ENCODE peak calls at places on chromosomes 16 and 17, in six cellular contexts. One of them, this sample, is unnamed.

GRCh38 chr16:66115373-66115772 is 251.1 kb upstream of the CDH5 start:
- DNase-seq in upper lobe of right lung: no peak
- DNase-seq in GM19239: no peak
- DNase-seq in cardiac muscle cell: no peak
- DNase-seq in activated naive CD4-positive, alpha-beta T cell: no peak
- DNase-seq in astrocyte of the spinal cord: no peak
- DNase-seq in this sample: no peak

GRCh38 chr17:15112881-15113617 is 152.1 kb downstream of the PMP22 start:
- DNase-seq in cardiac muscle cell: no peak
- DNase-seq in GM19239: no peak
- DNase-seq in activated naive CD4-positive, alpha-beta T cell: no peak
- DNase-seq in upper lobe of right lung: no peak
- DNase-seq in astrocyte of the spinal cord: no peak
- DNase-seq in this sample: no peak

GRCh38 chr16:51062039-51062438 is 89.0 kb downstream of the SALL1 start:
- DNase-seq in activated naive CD4-positive, alpha-beta T cell: no peak
- DNase-seq in astrocyte of the spinal cord: no peak
- DNase-seq in cardiac muscle cell: no peak
- DNase-seq in upper lobe of right lung: no peak
- DNase-seq in GM19239: no peak
- DNase-seq in this sample: no peak

GRCh38 chr17:75365009-75365930 is 40.2 kb downstream of the GRB2 start:
- DNase-seq in GM19239: no peak
- DNase-seq in cardiac muscle cell: no peak
- DNase-seq in upper lobe of right lung: no peak
- DNase-seq in activated naive CD4-positive, alpha-beta T cell: no peak
- DNase-seq in astrocyte of the spinal cord: no peak
- DNase-seq in this sample: no peak

GRCh38 chr17:16953347-16953746 is 18.6 kb downstream of the TNFRSF13B start:
- DNase-seq in GM19239: no peak
- DNase-seq in astrocyte of the spinal cord: no peak
- DNase-seq in upper lobe of right lung: no peak
- DNase-seq in cardiac muscle cell: no peak
- DNase-seq in activated naive CD4-positive, alpha-beta T cell: no peak
- DNase-seq in this sample: no peak

GRCh38 chr16:30526137-30526822 is at the start of gene ZNF768:
- DNase-seq in cardiac muscle cell: peak
- DNase-seq in upper lobe of right lung: peak
- DNase-seq in GM19239: peak
- DNase-seq in activated naive CD4-positive, alpha-beta T cell: no peak
- DNase-seq in astrocyte of the spinal cord: peak
- DNase-seq in this sample: peak

GRCh38 chr17:20121359-20122235 is 112.4 kb downstream of the SPECC1 start:
- DNase-seq in activated naive CD4-positive, alpha-beta T cell: peak
- DNase-seq in cardiac muscle cell: peak
- DNase-seq in GM19239: peak
- DNase-seq in upper lobe of right lung: peak
- DNase-seq in astrocyte of the spinal cord: peak
- DNase-seq in this sample: peak

GRCh38 chr16:2147378-2147777 is 1.0 kb upstream of the RAB26 start:
- DNase-seq in cardiac muscle cell: no peak
- DNase-seq in astrocyte of the spinal cord: no peak
- DNase-seq in activated naive CD4-positive, alpha-beta T cell: no peak
- DNase-seq in upper lobe of right lung: no peak
- DNase-seq in GM19239: no peak
- DNase-seq in this sample: no peak

GRCh38 chr16:66131895-66132294 is 234.6 kb upstream of the CDH5 start:
- DNase-seq in GM19239: no peak
- DNase-seq in upper lobe of right lung: no peak
- DNase-seq in astrocyte of the spinal cord: peak
- DNase-seq in cardiac muscle cell: no peak
- DNase-seq in activated naive CD4-positive, alpha-beta T cell: no peak
- DNase-seq in this sample: no peak

GRCh38 chr16:24728891-24729242 is 584 bp upstream of the TNRC6A start:
- DNase-seq in GM19239: no peak
- DNase-seq in cardiac muscle cell: no peak
- DNase-seq in upper lobe of right lung: no peak
- DNase-seq in astrocyte of the spinal cord: no peak
- DNase-seq in activated naive CD4-positive, alpha-beta T cell: no peak
- DNase-seq in this sample: no peak

GRCh38 chr16:20897897-20898296 is 2.3 kb downstream of the DCUN1D3 start:
- DNase-seq in activated naive CD4-positive, alpha-beta T cell: no peak
- DNase-seq in GM19239: no peak
- DNase-seq in astrocyte of the spinal cord: no peak
- DNase-seq in cardiac muscle cell: no peak
- DNase-seq in upper lobe of right lung: no peak
- DNase-seq in this sample: no peak

GRCh38 chr17:41865596-41865893 is 322 bp upstream of the KLHL11 start:
- DNase-seq in cardiac muscle cell: no peak
- DNase-seq in GM19239: no peak
- DNase-seq in upper lobe of right lung: no peak
- DNase-seq in astrocyte of the spinal cord: no peak
- DNase-seq in activated naive CD4-positive, alpha-beta T cell: no peak
- DNase-seq in this sample: no peak

GRCh38 chr17:75412455-75413317 is 7.2 kb upstream of the GRB2 start:
- DNase-seq in astrocyte of the spinal cord: peak
- DNase-seq in upper lobe of right lung: no peak
- DNase-seq in GM19239: peak
- DNase-seq in activated naive CD4-positive, alpha-beta T cell: peak
- DNase-seq in cardiac muscle cell: peak
- DNase-seq in this sample: peak

GRCh38 chr17:9291912-9292562 is 270.7 kb downstream of the NTN1 start:
- DNase-seq in upper lobe of right lung: no peak
- DNase-seq in GM19239: peak
- DNase-seq in cardiac muscle cell: peak
- DNase-seq in activated naive CD4-positive, alpha-beta T cell: no peak
- DNase-seq in astrocyte of the spinal cord: peak
- DNase-seq in this sample: peak

GRCh38 chr17:50036455-50037320 is 19.2 kb upstream of the ITGA3 start:
- DNase-seq in upper lobe of right lung: peak
- DNase-seq in activated naive CD4-positive, alpha-beta T cell: no peak
- DNase-seq in astrocyte of the spinal cord: no peak
- DNase-seq in GM19239: no peak
- DNase-seq in cardiac muscle cell: no peak
- DNase-seq in this sample: no peak

GRCh38 chr16:85479972-85480726 is 133.0 kb upstream of the GSE1 start:
- DNase-seq in cardiac muscle cell: peak
- DNase-seq in activated naive CD4-positive, alpha-beta T cell: no peak
- DNase-seq in astrocyte of the spinal cord: no peak
- DNase-seq in GM19239: no peak
- DNase-seq in upper lobe of right lung: peak
- DNase-seq in this sample: no peak

GRCh38 chr17:56392274-56392673 is 201.2 kb upstream of the NOG start:
- DNase-seq in GM19239: no peak
- DNase-seq in upper lobe of right lung: no peak
- DNase-seq in cardiac muscle cell: no peak
- DNase-seq in astrocyte of the spinal cord: no peak
- DNase-seq in activated naive CD4-positive, alpha-beta T cell: no peak
- DNase-seq in this sample: no peak

GRCh38 chr16:85211247-85211910 is 99.1 kb upstream of the CIBAR2 start:
- DNase-seq in cardiac muscle cell: no peak
- DNase-seq in upper lobe of right lung: no peak
- DNase-seq in activated naive CD4-positive, alpha-beta T cell: no peak
- DNase-seq in astrocyte of the spinal cord: peak
- DNase-seq in GM19239: no peak
- DNase-seq in this sample: no peak

GRCh38 chr17:42997984-42998938 is at the start of gene RPL27:
- DNase-seq in cardiac muscle cell: peak
- DNase-seq in astrocyte of the spinal cord: peak
- DNase-seq in activated naive CD4-positive, alpha-beta T cell: peak
- DNase-seq in upper lobe of right lung: peak
- DNase-seq in GM19239: peak
- DNase-seq in this sample: peak

GRCh38 chr17:36673637-36674277 is 72.4 kb downstream of the MRM1 start:
- DNase-seq in upper lobe of right lung: no peak
- DNase-seq in cardiac muscle cell: no peak
- DNase-seq in GM19239: no peak
- DNase-seq in activated naive CD4-positive, alpha-beta T cell: no peak
- DNase-seq in astrocyte of the spinal cord: no peak
- DNase-seq in this sample: no peak

GRCh38 chr17:43760254-43760852 is 1.8 kb upstream of the SOST start:
- DNase-seq in astrocyte of the spinal cord: peak
- DNase-seq in GM19239: peak
- DNase-seq in activated naive CD4-positive, alpha-beta T cell: peak
- DNase-seq in upper lobe of right lung: peak
- DNase-seq in cardiac muscle cell: peak
- DNase-seq in this sample: peak

GRCh38 chr16:50388491-50388890 is 19.7 kb upstream of the BRD7 start:
- DNase-seq in astrocyte of the spinal cord: no peak
- DNase-seq in GM19239: no peak
- DNase-seq in cardiac muscle cell: no peak
- DNase-seq in activated naive CD4-positive, alpha-beta T cell: no peak
- DNase-seq in upper lobe of right lung: no peak
- DNase-seq in this sample: no peak

GRCh38 chr17:7081341-7082062 is 1.5 kb upstream of the CLEC10A start:
- DNase-seq in upper lobe of right lung: no peak
- DNase-seq in cardiac muscle cell: no peak
- DNase-seq in activated naive CD4-positive, alpha-beta T cell: no peak
- DNase-seq in astrocyte of the spinal cord: no peak
- DNase-seq in GM19239: no peak
- DNase-seq in this sample: no peak

GRCh38 chr16:56989988-56990387 is 631 bp downstream of the NLRC5 start:
- DNase-seq in GM19239: no peak
- DNase-seq in cardiac muscle cell: no peak
- DNase-seq in activated naive CD4-positive, alpha-beta T cell: no peak
- DNase-seq in astrocyte of the spinal cord: no peak
- DNase-seq in upper lobe of right lung: no peak
- DNase-seq in this sample: no peak

GRCh38 chr16:10242916-10243315 is 60.7 kb upstream of the GRIN2A start:
- DNase-seq in astrocyte of the spinal cord: no peak
- DNase-seq in cardiac muscle cell: no peak
- DNase-seq in GM19239: no peak
- DNase-seq in upper lobe of right lung: no peak
- DNase-seq in activated naive CD4-positive, alpha-beta T cell: no peak
- DNase-seq in this sample: no peak

GRCh38 chr17:44005865-44006580 is 1.6 kb downstream of the NAGS start:
- DNase-seq in activated naive CD4-positive, alpha-beta T cell: no peak
- DNase-seq in GM19239: no peak
- DNase-seq in cardiac muscle cell: peak
- DNase-seq in upper lobe of right lung: peak
- DNase-seq in astrocyte of the spinal cord: peak
- DNase-seq in this sample: no peak

GRCh38 chr16:24396350-24397271 is 140.5 kb downstream of the CACNG3 start:
- DNase-seq in activated naive CD4-positive, alpha-beta T cell: no peak
- DNase-seq in upper lobe of right lung: no peak
- DNase-seq in GM19239: no peak
- DNase-seq in cardiac muscle cell: peak
- DNase-seq in astrocyte of the spinal cord: no peak
- DNase-seq in this sample: no peak

GRCh38 chr16:3408561-3409197 is 7.7 kb downstream of the ZNF174 start:
- DNase-seq in astrocyte of the spinal cord: no peak
- DNase-seq in upper lobe of right lung: no peak
- DNase-seq in GM19239: no peak
- DNase-seq in cardiac muscle cell: no peak
- DNase-seq in activated naive CD4-positive, alpha-beta T cell: no peak
- DNase-seq in this sample: no peak

GRCh38 chr16:79770244-79771064 is 169.9 kb upstream of the MAF start:
- DNase-seq in activated naive CD4-positive, alpha-beta T cell: peak
- DNase-seq in astrocyte of the spinal cord: peak
- DNase-seq in cardiac muscle cell: peak
- DNase-seq in upper lobe of right lung: peak
- DNase-seq in GM19239: peak
- DNase-seq in this sample: peak

GRCh38 chr17:74671031-74671771 is 41.5 kb downstream of the CD300LF start:
- DNase-seq in activated naive CD4-positive, alpha-beta T cell: peak
- DNase-seq in GM19239: peak
- DNase-seq in upper lobe of right lung: peak
- DNase-seq in astrocyte of the spinal cord: peak
- DNase-seq in cardiac muscle cell: peak
- DNase-seq in this sample: peak

GRCh38 chr16:68416057-68417046 is 32.0 kb downstream of the SMPD3 start:
- DNase-seq in activated naive CD4-positive, alpha-beta T cell: no peak
- DNase-seq in GM19239: no peak
- DNase-seq in upper lobe of right lung: no peak
- DNase-seq in astrocyte of the spinal cord: no peak
- DNase-seq in cardiac muscle cell: no peak
- DNase-seq in this sample: no peak

GRCh38 chr16:86375370-86375769 is 135.0 kb upstream of the FOXF1 start:
- DNase-seq in cardiac muscle cell: no peak
- DNase-seq in astrocyte of the spinal cord: peak
- DNase-seq in upper lobe of right lung: no peak
- DNase-seq in GM19239: no peak
- DNase-seq in activated naive CD4-positive, alpha-beta T cell: no peak
- DNase-seq in this sample: peak

GRCh38 chr17:82244413-82245140 is 15.7 kb downstream of the SLC16A3 start:
- DNase-seq in GM19239: no peak
- DNase-seq in upper lobe of right lung: no peak
- DNase-seq in activated naive CD4-positive, alpha-beta T cell: no peak
- DNase-seq in cardiac muscle cell: no peak
- DNase-seq in astrocyte of the spinal cord: peak
- DNase-seq in this sample: no peak

GRCh38 chr17:37147301-37147812 is 198.6 kb downstream of the AATF start:
- DNase-seq in GM19239: peak
- DNase-seq in activated naive CD4-positive, alpha-beta T cell: no peak
- DNase-seq in astrocyte of the spinal cord: peak
- DNase-seq in upper lobe of right lung: no peak
- DNase-seq in cardiac muscle cell: no peak
- DNase-seq in this sample: no peak

GRCh38 chr16:78543066-78543465 is 443.6 kb downstream of the WWOX start:
- DNase-seq in astrocyte of the spinal cord: no peak
- DNase-seq in activated naive CD4-positive, alpha-beta T cell: no peak
- DNase-seq in cardiac muscle cell: no peak
- DNase-seq in GM19239: no peak
- DNase-seq in upper lobe of right lung: no peak
- DNase-seq in this sample: peak

GRCh38 chr16:27838536-27839175 is 224.9 kb downstream of the GSG1L start:
- DNase-seq in upper lobe of right lung: peak
- DNase-seq in activated naive CD4-positive, alpha-beta T cell: no peak
- DNase-seq in GM19239: no peak
- DNase-seq in cardiac muscle cell: no peak
- DNase-seq in astrocyte of the spinal cord: no peak
- DNase-seq in this sample: no peak